ENCODE peak calls at places on chromosomes 6 and 20, in seven cellular contexts. V is endothelial cell; O is HuH-7; G is globus pallidus; H is naive thymus-derived CD4-positive, alpha-beta T cell; E is activated CD4-positive, alpha-beta T cell treated with anti-CD3 and anti-CD28 coated beads for 4 hours; W is GM13976. U is an unnamed sample.

GRCh38 chr20:60055740-60056139 is 97.5 kb downstream of the CDH26 start:
- DNase-seq in W (no peak), O (no peak), E (no peak), H (peak), G (peak), V (no peak), U (no peak)

GRCh38 chr6:3566812-3567211 is 110.0 kb upstream of the SLC22A23 start:
- DNase-seq in O (no peak), H (no peak), G (no peak), V (no peak), W (no peak), E (no peak), U (no peak)

GRCh38 chr6:141541766-141542324 is 590.9 kb upstream of the GJE1 start:
- DNase-seq in H (no peak), W (no peak), E (no peak), G (no peak), V (no peak), O (no peak), U (no peak)

GRCh38 chr6:150588862-150589499 is 10.7 kb upstream of the PLEKHG1 start:
- DNase-seq in O (no peak), V (no peak), G (no peak), E (no peak), W (no peak), H (no peak), U (no peak)

GRCh38 chr6:111711476-111711875 is 105.8 kb upstream of the TRAF3IP2 start:
- DNase-seq in V (peak), G (peak), W (no peak), E (no peak), H (no peak), O (no peak), U (peak)

GRCh38 chr20:37538003-37538402 is 10.3 kb upstream of the BLCAP start:
- DNase-seq in V (no peak), E (no peak), O (no peak), W (no peak), G (no peak), H (no peak), U (no peak)

GRCh38 chr6:111540971-111541719 is 58.1 kb upstream of the REV3L start:
- DNase-seq in G (peak), W (no peak), O (no peak), E (no peak), H (no peak), V (no peak), U (no peak)

GRCh38 chr6:150169609-150170008 is 26.8 kb downstream of the PPP1R14C start:
- DNase-seq in O (no peak), V (no peak), H (no peak), E (no peak), W (no peak), G (no peak), U (no peak)

GRCh38 chr6:132812255-132812732 is 2.1 kb upstream of the RPS12 start:
- DNase-seq in W (no peak), E (no peak), O (no peak), V (no peak), G (peak), H (peak), U (peak)

GRCh38 chr20:4812216-4812615 is 90.5 kb downstream of the PRND start:
- DNase-seq in E (no peak), V (no peak), G (no peak), O (no peak), W (no peak), H (no peak), U (no peak)

GRCh38 chr20:61510778-61511330 is 258.8 kb downstream of the CDH4 start:
- DNase-seq in V (no peak), H (no peak), E (no peak), G (no peak), O (no peak), W (no peak), U (no peak)

GRCh38 chr20:11676618-11677289 is 240.9 kb upstream of the BTBD3 start:
- DNase-seq in E (no peak), H (no peak), O (peak), V (peak), G (peak), W (no peak), U (peak)

GRCh38 chr20:52291109-52291508 is 99.5 kb upstream of the ZFP64 start:
- DNase-seq in W (no peak), V (no peak), G (no peak), O (no peak), E (no peak), H (no peak), U (no peak)

GRCh38 chr6:111914617-111915016 is 41.4 kb upstream of the FYN start:
- DNase-seq in G (no peak), H (no peak), W (no peak), O (no peak), E (no peak), V (no peak), U (no peak)

GRCh38 chr6:7267521-7268091 is 45.4 kb downstream of the SSR1 start:
- DNase-seq in H (no peak), O (no peak), G (no peak), E (no peak), V (no peak), W (no peak), U (no peak)

GRCh38 chr20:63711085-63711645 is 3.3 kb downstream of the ZGPAT start:
- DNase-seq in V (no peak), W (no peak), E (no peak), O (no peak), H (no peak), G (no peak), U (no peak)

GRCh38 chr20:19726126-19726525 is 31.9 kb upstream of the RIN2 start:
- DNase-seq in G (no peak), H (no peak), W (no peak), E (no peak), O (no peak), V (no peak), U (no peak)

U was measured in cerebellar cortex.